ENCODE peak calls at places on chromosomes 5 and 9, in ten cellular contexts. N, C, H, Y, O, F, K, B, P and W are unnamed samples.

GRCh38 chr9:133491656-133491925 is 12.7 kb upstream of the SLC2A6 start:
- DNase-seq in N (peak), O (no peak), K (peak), P (no peak), H (no peak), B (no peak), C (no peak), Y (no peak), F (peak), W (no peak)

GRCh38 chr5:175195698-175196656 is 248.0 kb downstream of the DRD1 start:
- DNase-seq in H (no peak), Y (peak), C (no peak), N (no peak), O (peak), K (no peak), F (no peak), P (no peak), B (no peak), W (no peak)

GRCh38 chr9:25964239-25964638 is 286.0 kb upstream of the TUSC1 start:
- DNase-seq in Y (peak), C (peak), N (no peak), K (no peak), O (peak), F (peak), H (no peak), P (no peak), B (peak), W (peak)

GRCh38 chr5:59721741-59722140 is 171.8 kb downstream of the PDE4D start:
- DNase-seq in O (no peak), P (no peak), C (no peak), B (no peak), F (no peak), Y (no peak), K (no peak), H (no peak), N (no peak), W (no peak)

GRCh38 chr5:135488727-135489465 is 36.7 kb upstream of the TIFAB start:
- DNase-seq in Y (peak), B (peak), C (peak), H (peak), K (no peak), N (peak), O (peak), P (no peak), F (peak), W (no peak)

GRCh38 chr5:114450516-114450909 is 88.6 kb downstream of the KCNN2 start:
- DNase-seq in O (peak), B (no peak), H (no peak), P (no peak), N (no peak), K (no peak), Y (no peak), C (no peak), F (peak), W (no peak)

GRCh38 chr9:115691686-115692085 is 461.9 kb upstream of the PAPPA start:
- DNase-seq in B (peak), O (no peak), C (peak), P (no peak), N (no peak), Y (peak), F (no peak), K (no peak), H (no peak), W (no peak)

GRCh38 chr9:21856301-21857094 is 54.1 kb downstream of the MTAP start:
- DNase-seq in O (no peak), H (no peak), Y (peak), N (no peak), B (peak), C (peak), F (no peak), K (no peak), P (no peak), W (no peak)

GRCh38 chr5:505946-506555 is 18.2 kb downstream of the SLC9A3 start:
- DNase-seq in Y (no peak), P (no peak), C (no peak), H (no peak), F (no peak), O (no peak), N (no peak), B (no peak), K (no peak), W (no peak)

GRCh38 chr5:54656261-54656728 is 138.7 kb downstream of the SNX18 start:
- DNase-seq in Y (peak), B (no peak), F (no peak), O (no peak), N (no peak), C (no peak), P (no peak), H (no peak), K (no peak), W (no peak)

GRCh38 chr9:122036988-122037387 is 56.1 kb downstream of the TTLL11 start:
- DNase-seq in C (no peak), Y (peak), N (no peak), K (no peak), O (no peak), B (peak), H (no peak), F (no peak), P (no peak), W (no peak)

GRCh38 chr5:181187500-181188213 is 17.3 kb downstream of the TRIM7 start:
- DNase-seq in P (no peak), H (peak), F (peak), K (peak), O (peak), Y (peak), B (peak), C (no peak), N (peak), W (peak)
- H3K4me3 ChIP-seq in P (peak), H (peak), F (peak), K (peak), O (peak), Y (peak), B (peak), C (peak), N (no peak), W (peak)

GRCh38 chr9:127904888-127905728 is 5.7 kb upstream of the ST6GALNAC6 start:
- DNase-seq in O (no peak), Y (no peak), B (no peak), P (peak), C (no peak), F (no peak), K (no peak), H (no peak), N (no peak), W (peak)

GRCh38 chr9:127905788-127906191 is 6.4 kb upstream of the ST6GALNAC6 start:
- DNase-seq in H (no peak), Y (no peak), B (no peak), O (no peak), K (peak), N (no peak), C (no peak), F (no peak), P (peak), W (peak)

GRCh38 chr9:127903557-127904475 is 4.4 kb upstream of the ST6GALNAC6 start:
- DNase-seq in Y (no peak), C (no peak), B (no peak), O (peak), K (peak), P (peak), H (no peak), F (no peak), N (peak), W (peak)

GRCh38 chr9:127907867-127908659 is 8.7 kb upstream of the ST6GALNAC6 start:
- DNase-seq in H (no peak), O (no peak), N (no peak), P (no peak), B (no peak), Y (no peak), F (no peak), C (no peak), K (no peak), W (no peak)

GRCh38 chr9:127904518-127904887 is 5.1 kb upstream of the ST6GALNAC6 start:
- DNase-seq in P (no peak), Y (no peak), N (peak), K (peak), B (no peak), O (no peak), F (peak), H (no peak), C (no peak), W (no peak)
- H3K4me3 ChIP-seq in P (peak), Y (no peak), N (no peak), K (no peak), B (no peak), O (no peak), F (no peak), H (peak), C (no peak), W (peak)

GRCh38 chr9:124501771-124502320 is 5.4 kb downstream of the NR5A1 start:
- DNase-seq in B (no peak), H (no peak), K (peak), O (no peak), P (no peak), N (peak), Y (no peak), F (peak), C (no peak), W (no peak)

GRCh38 chr9:124500796-124501611 is 6.2 kb downstream of the NR5A1 start:
- DNase-seq in F (no peak), O (no peak), P (no peak), B (no peak), N (peak), H (no peak), K (peak), C (no peak), Y (no peak), W (no peak)

GRCh38 chr9:124503713-124504529 is 3.3 kb downstream of the NR5A1 start:
- DNase-seq in P (no peak), F (peak), N (peak), C (no peak), Y (no peak), B (no peak), K (peak), H (no peak), O (no peak), W (no peak)

GRCh38 chr9:124504530-124505005 is 2.6 kb downstream of the NR5A1 start:
- DNase-seq in F (peak), N (no peak), C (no peak), K (peak), B (no peak), P (no peak), O (no peak), Y (no peak), H (no peak), W (no peak)

GRCh38 chr9:124502711-124503702 is 4.2 kb downstream of the NR5A1 start:
- DNase-seq in P (no peak), K (peak), C (no peak), B (no peak), N (peak), H (no peak), F (peak), O (no peak), Y (no peak), W (no peak)
- H3K4me3 ChIP-seq in P (no peak), K (no peak), C (no peak), B (no peak), N (no peak), H (no peak), F (no peak), O (no peak), Y (no peak), W (no peak)

GRCh38 chr5:181168595-181169118 is 21.3 kb downstream of the OR2V2 start:
- DNase-seq in N (no peak), B (no peak), Y (no peak), K (no peak), H (no peak), O (no peak), C (no peak), P (no peak), F (no peak), W (no peak)
- H3K4me3 ChIP-seq in N (no peak), B (no peak), Y (no peak), K (no peak), H (no peak), O (no peak), C (no peak), P (no peak), F (no peak), W (no peak)